ENCODE peak calls at places on chromosome 20, in four cellular contexts. Z is HepG2, K is HCT116, Y is K562. M is an unnamed sample. For H3K4me1, the result is how much of the 10 kb centered on the place peaks cover.

GRCh38 chr20:49545572-49545971 is 22.4 kb downstream of the PTGIS start:
- DNase-seq in Z (no peak), K (no peak), Y (peak), M (no peak)

GRCh38 chr20:35888659-35889058 is 65.6 kb downstream of the SCAND1 start:
- DNase-seq in Z (no peak), K (no peak), Y (no peak), M (no peak)

GRCh38 chr20:2144850-2145249 is 43.2 kb downstream of the STK35 start:
- DNase-seq in Z (no peak), K (no peak), Y (no peak), M (no peak)

GRCh38 chr20:51636123-51636522 is 93.6 kb upstream of the NFATC2 start:
- DNase-seq in Z (no peak), K (peak), Y (no peak), M (no peak)

GRCh38 chr20:36317675-36318074 is 11.5 kb downstream of the DLGAP4 start:
- DNase-seq in Z (no peak), K (no peak), Y (no peak), M (no peak)

GRCh38 chr20:3167738-3168078 is 5.6 kb downstream of the LZTS3 start:
- DNase-seq in Z (no peak), K (no peak), Y (no peak), M (no peak)

GRCh38 chr20:40753472-40753871 is 64.4 kb upstream of the MAFB start:
- DNase-seq in Z (no peak), K (no peak), Y (no peak), M (no peak)

GRCh38 chr20:967796-968742 is 34.0 kb downstream of the RSPO4 start:
- DNase-seq in Z (peak), K (peak), Y (peak), M (no peak)

GRCh38 chr20:63913768-63914167 is 18.8 kb downstream of the DNAJC5 start:
- DNase-seq in Z (no peak), K (no peak), Y (no peak), M (no peak)

GRCh38 chr20:49377326-49377725 is 99.5 kb upstream of the ZNFX1 start:
- DNase-seq in Z (no peak), K (no peak), Y (no peak), M (no peak)

GRCh38 chr20:38228436-38228835 is 32.1 kb downstream of the KIAA1755 start:
- DNase-seq in Z (no peak), K (no peak), Y (peak), M (no peak)

GRCh38 chr20:49676581-49677291 is 36.9 kb downstream of the B4GALT5 start:
- DNase-seq in Z (peak), K (no peak), Y (peak), M (no peak)

GRCh38 chr20:41135888-41136243 is 1.5 kb upstream of the PLCG1 start:
- DNase-seq in Z (no peak), K (no peak), Y (no peak), M (no peak)

GRCh38 chr20:2865630-2866029 is 7.7 kb upstream of the PTPRA start:
- DNase-seq in Z (no peak), K (no peak), Y (peak), M (no peak)

GRCh38 chr20:24778585-24779031 is 170.5 kb upstream of the CST7 start:
- DNase-seq in Z (no peak), K (no peak), Y (no peak), M (no peak)

GRCh38 chr20:25062841-25063240 is 4.9 kb upstream of the ACSS1 start:
- DNase-seq in Z (no peak), K (no peak), Y (no peak), M (no peak)

GRCh38 chr20:50215101-50215500 is 24.5 kb downstream of the CEBPB start:
- DNase-seq in Z (no peak), K (no peak), Y (no peak), M (no peak)

GRCh38 chr20:16158976-16159286 is 414.3 kb downstream of the KIF16B start:
- DNase-seq in Z (no peak), K (no peak), Y (no peak), M (no peak)

DNA sequence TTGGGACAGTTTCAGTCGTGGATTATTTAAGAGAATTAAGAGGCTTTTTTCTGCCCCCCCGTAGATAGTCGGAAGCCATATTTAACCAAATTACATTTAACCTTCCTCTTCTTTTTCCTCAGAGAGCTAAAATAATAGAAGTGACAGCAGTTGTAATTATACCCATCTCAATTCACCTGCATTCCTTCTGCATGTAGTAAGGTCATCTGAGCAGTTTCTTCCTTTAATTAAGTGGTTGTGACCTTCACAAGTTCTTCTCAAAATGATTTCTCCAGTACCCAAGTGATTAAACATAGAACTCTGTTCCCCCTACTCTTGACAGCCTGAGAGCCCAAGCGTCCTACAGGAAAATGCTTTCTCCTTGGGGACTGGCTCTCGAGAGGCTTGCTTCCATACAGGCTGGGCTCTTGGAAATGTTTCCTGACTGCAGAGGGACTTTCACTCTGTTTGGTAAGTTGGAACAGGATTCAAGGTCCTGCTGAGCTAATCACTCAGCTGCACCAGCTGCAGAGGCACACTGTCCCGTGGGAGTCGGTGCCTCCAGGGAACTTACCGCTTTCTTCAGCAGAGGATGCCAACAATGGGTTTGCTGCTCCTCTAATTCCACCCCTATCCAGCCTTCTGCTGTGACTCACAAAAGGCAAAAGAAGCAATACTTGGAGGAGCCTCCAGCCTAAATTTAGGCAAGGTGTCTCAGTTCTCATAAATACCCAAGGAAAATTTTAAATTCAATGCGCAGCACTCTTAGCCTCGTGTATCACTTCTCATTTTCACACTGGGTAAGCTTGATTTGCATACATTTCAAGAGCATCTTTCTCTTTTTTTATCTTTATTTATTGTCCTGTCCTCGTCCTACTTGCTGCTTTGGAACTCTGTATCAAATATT is 414.9 kb downstream of the KIF16B start:
- DNase-seq in Z (no peak), K (no peak), Y (no peak), M (no peak)
- TF ChIP-seq TCF7L2 in Z (no peak), K (no peak), Y (no peak), M (no peak)

GRCh38 chr20:22504829-22505377 is 79.5 kb downstream of the FOXA2 start:
- DNase-seq in Z (no peak), K (no peak), Y (no peak), M (no peak)

GRCh38 chr20:22506827-22507226 is 77.5 kb downstream of the FOXA2 start:
- DNase-seq in Z (no peak), K (no peak), Y (no peak), M (no peak)

GRCh38 chr20:22509090-22509938 is 75.1 kb downstream of the FOXA2 start:
- DNase-seq in Z (peak), K (no peak), Y (no peak), M (no peak)

GRCh38 chr20:22507240-22507961 is 77.0 kb downstream of the FOXA2 start:
- DNase-seq in Z (peak), K (no peak), Y (no peak), M (no peak)

GRCh38 chr20:22508426-22508825 is 75.9 kb downstream of the FOXA2 start:
- DNase-seq in Z (no peak), K (no peak), Y (no peak), M (no peak)
- H3K4me1 ChIP-seq in Z (half or more), K (under half), Y (under half), M (under half)

GRCh38 chr20:58651823-58652605 is 931 bp downstream of the STX16 start:
- DNase-seq in Z (peak), K (no peak), Y (peak), M (peak)
- TF ChIP-seq CTCF in Z (no peak), K (no peak), Y (peak), M (no peak)

GRCh38 chr20:61934716-61935530 is 130.8 kb downstream of the TAF4 start:
- DNase-seq in Z (no peak), K (no peak), Y (no peak), M (no peak)
- TF ChIP-seq TCF7L2 in Z (no peak), K (no peak), Y (no peak), M (no peak)

GRCh38 chr20:47354710-47355488 is 1.6 kb downstream of the ZMYND8 start:
- DNase-seq in Z (peak), K (no peak), Y (peak), M (no peak)
- H3K4me1 ChIP-seq in Z (half or more), K (half or more), Y (under half), M (half or more)

GRCh38 chr20:31716818-31717477 is 5.7 kb downstream of the BCL2L1 start:
- DNase-seq in Z (no peak), K (no peak), Y (peak), M (no peak)

GRCh38 chr20:31716351-31716750 is 6.3 kb downstream of the BCL2L1 start:
- DNase-seq in Z (no peak), K (no peak), Y (no peak), M (no peak)

GRCh38 chr20:31715766-31716165 is 6.9 kb downstream of the BCL2L1 start:
- DNase-seq in Z (no peak), K (no peak), Y (peak), M (no peak)

GRCh38 chr20:31718952-31719643 is 3.6 kb downstream of the BCL2L1 start:
- DNase-seq in Z (no peak), K (no peak), Y (peak), M (no peak)

DNA sequence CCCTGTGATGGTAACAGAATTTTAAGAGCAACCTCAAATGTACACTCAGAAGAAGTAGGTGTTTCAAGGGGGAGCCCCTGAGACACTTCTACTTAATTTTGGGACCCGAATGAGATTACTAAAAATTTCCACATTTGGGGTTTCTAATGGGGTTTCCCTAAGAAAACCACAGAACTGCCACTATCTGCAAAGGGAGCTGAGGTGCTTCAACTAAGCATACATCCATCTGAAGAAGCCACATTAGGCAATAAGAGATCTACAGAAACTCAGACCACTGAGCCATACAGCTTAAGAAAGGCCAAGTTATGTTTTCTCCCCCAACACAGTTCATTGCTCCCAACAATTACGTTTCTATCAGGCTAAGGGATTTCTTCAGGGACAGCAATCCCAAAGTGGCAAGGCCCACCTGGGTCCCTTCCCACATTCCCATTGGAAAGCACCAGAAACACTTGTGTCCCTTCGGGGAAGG is 5.2 kb downstream of the BCL2L1 start:
- DNase-seq in Z (no peak), K (no peak), Y (no peak), M (no peak)
- TF ChIP-seq CTCF in Z (no peak), K (no peak), Y (no peak), M (no peak)

GRCh38 chr20:7080472-7080871 is 313.0 kb downstream of the BMP2 start:
- DNase-seq in Z (no peak), K (no peak), Y (no peak), M (no peak)

GRCh38 chr20:7078804-7079203 is 311.3 kb downstream of the BMP2 start:
- DNase-seq in Z (no peak), K (no peak), Y (no peak), M (no peak)
- TF ChIP-seq TCF7L2 in Z (no peak), K (no peak), Y (no peak), M (no peak)

DNA sequence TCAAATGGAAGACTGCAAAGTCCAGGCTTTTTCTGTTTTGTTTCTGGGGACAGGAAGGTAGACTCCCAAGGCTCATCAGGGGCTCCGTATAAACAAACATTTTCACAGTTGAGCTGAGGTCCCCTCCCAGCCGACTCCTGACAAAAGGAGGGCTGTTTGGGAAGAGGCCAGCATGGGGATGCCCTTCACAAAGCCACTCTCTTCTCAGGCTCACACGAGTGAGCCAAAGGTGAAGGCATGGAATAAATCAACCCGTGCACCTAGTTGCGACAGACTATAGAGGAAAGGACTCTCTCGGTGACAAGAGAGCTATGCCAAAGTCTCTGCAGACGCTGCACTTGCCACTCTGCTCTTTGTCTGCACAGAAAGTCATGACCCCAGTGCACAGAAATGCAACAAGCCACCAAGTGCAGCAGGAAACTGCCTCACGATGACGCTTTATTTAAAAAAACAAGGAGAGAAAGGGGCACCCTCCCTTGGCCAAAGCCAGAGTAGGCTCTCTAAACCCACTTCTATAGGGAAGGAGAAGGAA is 21.1 kb downstream of the JAG1 start:
- DNase-seq in Z (peak), K (no peak), Y (no peak), M (no peak)
- H3K4me1 ChIP-seq in Z (under half), K (under half), Y (under half), M (under half)

GRCh38 chr20:55417797-55418196 is 587.5 kb downstream of the CBLN4 start:
- DNase-seq in Z (no peak), K (no peak), Y (no peak), M (no peak)

GRCh38 chr20:55415567-55416142 is 589.7 kb downstream of the CBLN4 start:
- DNase-seq in Z (peak), K (no peak), Y (no peak), M (peak)
- TF ChIP-seq CTCF in Z (peak), K (no peak), Y (no peak), M (peak)